ENCODE peak calls at places on chromosome 1, in nine cellular contexts. N, M, F, X, H, I, P, S and Q are unnamed samples.

GRCh38 chr1:181712636-181713238 is 229.4 kb downstream of the CACNA1E start:
- DNase-seq in N (no peak), M (no peak), F (no peak), X (no peak), H (no peak), I (no peak), P (no peak), S (no peak), Q (no peak)

GRCh38 chr1:9825101-9826074 is 1.6 kb upstream of the CLSTN1 start:
- DNase-seq in N (peak), M (peak), F (no peak), X (peak), H (peak), I (peak), P (peak), S (peak), Q (no peak)

GRCh38 chr1:20475002-20475401 is 11.0 kb downstream of the CAMK2N1 start:
- DNase-seq in N (no peak), M (peak), F (no peak), X (no peak), H (no peak), I (no peak), P (no peak), S (no peak), Q (no peak)

GRCh38 chr1:246907472-246907871 is 24.3 kb downstream of the AHCTF1 start:
- DNase-seq in N (no peak), M (peak), F (no peak), X (no peak), H (peak), I (no peak), P (peak), S (peak), Q (no peak)

GRCh38 chr1:115133440-115133839 is 44.1 kb upstream of the TSPAN2 start:
- DNase-seq in N (no peak), M (no peak), F (no peak), X (no peak), H (no peak), I (no peak), P (peak), S (no peak), Q (no peak)

GRCh38 chr1:29975036-29975694 is 738.8 kb downstream of the PTPRU start:
- DNase-seq in N (no peak), M (no peak), F (no peak), X (no peak), H (peak), I (no peak), P (peak), S (peak), Q (no peak)

GRCh38 chr1:166511754-166512153 is 327.5 kb upstream of the POGK start:
- DNase-seq in N (no peak), M (no peak), F (no peak), X (no peak), H (peak), I (no peak), P (no peak), S (no peak), Q (no peak)

GRCh38 chr1:202505356-202505755 is 156.9 kb downstream of the PPP1R12B start:
- DNase-seq in N (no peak), M (no peak), F (no peak), X (no peak), H (no peak), I (peak), P (peak), S (no peak), Q (no peak)

GRCh38 chr1:41242645-41243171 is 602 bp upstream of the SCMH1 start:
- DNase-seq in N (no peak), M (no peak), F (no peak), X (no peak), H (no peak), I (no peak), P (no peak), S (no peak), Q (no peak)

GRCh38 chr1:160794396-160794795 is 1.6 kb upstream of the LY9 start:
- DNase-seq in N (no peak), M (no peak), F (no peak), X (no peak), H (no peak), I (no peak), P (no peak), S (no peak), Q (no peak)

GRCh38 chr1:160789051-160789701 is 6.8 kb upstream of the LY9 start:
- DNase-seq in N (no peak), M (no peak), F (no peak), X (no peak), H (no peak), I (no peak), P (no peak), S (no peak), Q (no peak)

GRCh38 chr1:160789702-160790611 is 6.0 kb upstream of the LY9 start:
- DNase-seq in N (no peak), M (peak), F (no peak), X (no peak), H (peak), I (no peak), P (no peak), S (no peak), Q (peak)
- TF ChIP-seq POLR2A in N (no peak), M (no peak), F (no peak), X (no peak), H (no peak), I (no peak), P (no peak), S (no peak), Q (no peak)

DNA sequence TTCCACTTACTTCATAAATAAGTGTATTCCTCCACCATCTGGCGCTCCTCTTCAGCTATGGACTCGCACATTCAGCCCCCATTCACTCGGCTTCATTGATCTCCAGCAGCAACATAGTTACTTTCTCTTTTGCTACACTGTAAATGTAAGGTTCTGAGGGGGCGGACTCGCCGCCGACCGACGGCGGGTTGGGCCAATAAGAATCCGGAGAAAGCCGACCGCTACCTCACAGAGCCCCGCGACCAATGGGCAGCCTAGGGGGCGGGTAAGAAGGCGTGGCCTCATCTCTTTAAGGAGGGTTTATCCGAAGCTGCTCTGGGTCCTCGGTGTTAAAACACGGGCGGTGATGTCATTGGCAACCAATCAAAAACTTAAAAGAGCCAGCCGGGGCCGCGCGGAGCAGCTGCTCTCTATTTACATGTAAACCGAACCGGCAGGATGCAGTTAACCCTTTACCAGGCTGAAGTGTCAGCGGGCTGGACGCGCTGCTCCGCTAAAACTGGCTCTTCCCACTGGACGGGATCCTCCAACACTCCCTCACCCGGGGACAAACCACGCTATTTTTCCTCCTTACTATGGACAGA is at the start of gene DUSP10:
- DNase-seq in N (peak), M (peak), F (peak), X (peak), H (peak), I (peak), P (peak), S (peak), Q (peak)
- TF ChIP-seq POLR2A in N (peak), M (peak), F (peak), X (peak), H (peak), I (peak), P (peak), S (peak), Q (peak)

DNA sequence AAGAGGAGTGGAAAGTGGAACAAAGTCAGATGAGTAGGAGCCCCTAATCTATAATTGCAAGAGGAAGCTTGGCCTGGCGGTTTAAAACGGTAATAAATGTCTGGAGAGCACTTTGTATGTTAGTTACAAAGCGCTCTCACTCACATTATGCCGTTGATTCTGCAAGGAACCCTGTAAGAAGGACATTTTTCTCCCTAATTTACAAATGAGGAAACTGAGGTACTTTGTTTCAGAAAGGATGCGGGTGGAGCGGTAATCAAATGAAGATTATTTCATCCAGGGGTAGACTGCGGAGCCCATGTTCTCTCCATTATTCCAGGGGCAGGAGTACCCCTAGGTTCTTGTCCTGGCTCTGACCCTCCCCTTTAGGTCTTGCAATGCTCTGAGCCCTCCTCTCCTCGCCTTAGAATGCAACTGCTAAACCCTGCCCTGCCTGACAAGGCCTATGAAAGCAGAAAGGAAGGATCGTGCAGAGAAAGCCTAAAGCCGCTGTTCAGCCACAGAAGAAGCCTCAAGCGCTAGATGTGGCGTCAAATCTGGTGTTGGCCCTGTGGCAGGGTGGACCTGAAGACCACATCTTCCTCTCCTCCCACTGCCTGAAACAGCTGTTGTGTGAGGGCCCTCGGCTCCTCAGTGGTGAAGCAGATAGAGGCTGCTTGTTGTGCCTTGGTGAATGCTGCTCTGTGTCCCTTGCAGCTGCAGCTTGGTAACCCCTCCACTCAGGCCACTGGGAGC is 588 bp upstream of the PACC1 start:
- DNase-seq in N (no peak), M (no peak), F (no peak), X (no peak), H (peak), I (no peak), P (no peak), S (no peak), Q (no peak)
- TF ChIP-seq POLR2A in N (no peak), M (no peak), F (no peak), X (no peak), H (no peak), I (no peak), P (no peak), S (no peak), Q (no peak)

DNA sequence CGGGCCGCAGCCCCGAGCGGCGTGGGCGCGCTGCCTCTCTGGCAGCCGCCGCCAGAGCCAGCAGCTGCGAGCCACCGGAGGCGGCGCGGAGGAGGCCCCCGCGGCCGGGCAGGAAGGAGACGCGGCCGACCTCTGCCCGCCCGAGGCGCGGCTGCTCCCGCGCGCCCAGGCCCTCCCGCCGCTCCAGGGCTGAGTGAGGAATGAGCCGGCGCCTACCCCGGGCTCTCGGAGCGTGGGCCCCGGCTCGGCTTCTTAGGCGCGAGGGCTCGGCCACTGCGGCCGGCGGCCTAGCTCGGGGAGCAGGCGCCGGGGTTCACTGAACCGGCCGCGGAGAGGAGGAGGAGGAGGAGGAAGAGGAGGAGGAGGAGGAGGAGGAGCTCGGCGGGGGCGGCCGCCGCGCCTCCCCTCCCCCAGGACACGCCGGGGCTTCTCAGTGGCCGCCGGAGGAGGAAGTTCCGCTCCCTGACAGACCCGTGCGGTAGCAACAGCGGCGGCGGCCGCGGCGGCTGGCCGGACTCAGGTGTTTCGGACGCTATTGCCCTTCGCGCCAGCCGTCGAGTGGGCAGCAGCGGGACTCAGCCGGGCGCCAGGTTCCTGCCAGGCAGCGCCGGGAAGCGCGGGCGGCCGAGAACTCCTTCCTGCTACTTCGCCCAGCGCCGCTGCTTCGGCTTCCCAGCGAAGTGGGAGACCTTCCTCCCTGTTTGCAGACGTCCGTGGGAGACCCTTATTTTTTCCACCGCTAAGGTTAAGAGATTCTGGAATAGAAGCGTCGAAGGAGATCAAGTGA is at the start of gene MAN1A2:
- DNase-seq in N (peak), M (peak), F (peak), X (peak), H (peak), I (peak), P (peak), S (peak), Q (peak)
- TF ChIP-seq POLR2A in N (peak), M (peak), F (peak), X (peak), H (peak), I (peak), P (no peak), S (peak), Q (peak)

GRCh38 chr1:232169436-232169835 is 460.5 kb downstream of the SIPA1L2 start:
- DNase-seq in N (no peak), M (no peak), F (no peak), X (no peak), H (no peak), I (no peak), P (no peak), S (no peak), Q (no peak)
- TF ChIP-seq POLR2A in N (no peak), M (no peak), F (no peak), X (no peak), H (no peak), I (no peak), P (no peak), S (no peak), Q (no peak)

GRCh38 chr1:24931481-24932221 is 1.6 kb upstream of the RUNX3 start:
- DNase-seq in N (no peak), M (no peak), F (no peak), X (no peak), H (no peak), I (no peak), P (no peak), S (no peak), Q (no peak)

GRCh38 chr1:24928631-24929090 is 1.4 kb downstream of the RUNX3 start:
- DNase-seq in N (no peak), M (peak), F (no peak), X (no peak), H (no peak), I (no peak), P (no peak), S (no peak), Q (no peak)

GRCh38 chr1:24929091-24929875 is 793 bp downstream of the RUNX3 start:
- DNase-seq in N (no peak), M (peak), F (peak), X (no peak), H (peak), I (no peak), P (no peak), S (no peak), Q (no peak)

GRCh38 chr1:24930703-24931480 is 816 bp upstream of the RUNX3 start:
- DNase-seq in N (no peak), M (no peak), F (no peak), X (no peak), H (no peak), I (no peak), P (no peak), S (no peak), Q (no peak)

DNA sequence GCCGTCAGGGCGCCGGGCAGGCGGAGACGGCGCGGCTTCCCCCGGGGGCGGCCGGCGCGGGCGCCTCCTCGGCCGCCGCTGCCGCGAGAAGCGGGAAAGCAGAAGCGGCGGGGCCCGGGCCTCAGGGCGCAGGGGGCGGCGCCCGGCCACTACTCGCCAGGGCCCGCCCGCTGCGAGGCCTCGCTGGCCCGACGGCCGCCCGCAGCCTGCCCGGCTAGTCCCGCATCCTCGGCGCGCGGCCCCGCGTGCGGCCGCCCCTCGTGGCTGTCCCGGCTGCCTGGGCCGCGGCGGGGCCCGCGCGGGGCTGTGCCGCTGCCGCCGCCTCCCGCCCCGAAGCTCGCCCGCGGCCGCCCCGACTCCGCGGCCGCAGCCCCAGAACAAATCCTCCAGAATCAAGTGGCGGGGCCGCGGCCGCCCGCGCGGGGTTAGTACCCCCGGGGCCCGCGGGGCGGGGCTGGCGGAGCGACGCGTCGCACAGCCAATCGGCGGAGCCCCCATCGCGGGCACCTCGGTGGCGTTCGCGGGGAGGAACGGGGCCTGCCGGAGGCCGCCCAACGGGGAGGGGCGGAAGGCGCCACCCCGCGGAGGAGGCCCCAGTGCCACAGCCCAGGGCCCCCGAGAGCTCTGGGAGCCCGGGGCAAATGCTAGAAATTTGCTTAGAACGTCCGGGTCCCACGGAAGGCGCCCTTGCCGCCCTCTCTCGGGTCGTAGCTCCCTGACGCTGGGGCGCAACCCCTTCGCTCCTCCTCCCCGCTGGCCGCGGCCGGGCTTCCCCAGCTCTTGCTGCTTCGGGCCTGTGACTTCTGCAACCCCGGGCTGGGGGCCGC is at the start of gene RUNX3:
- DNase-seq in N (peak), M (peak), F (peak), X (peak), H (peak), I (peak), P (no peak), S (no peak), Q (peak)
- TF ChIP-seq POLR2A in N (no peak), M (peak), F (no peak), X (no peak), H (peak), I (no peak), P (no peak), S (no peak), Q (peak)

GRCh38 chr1:65688848-65689247 is 103.8 kb upstream of the PDE4B start:
- DNase-seq in N (no peak), M (no peak), F (no peak), X (no peak), H (no peak), I (no peak), P (no peak), S (peak), Q (no peak)
- TF ChIP-seq POLR2A in N (no peak), M (no peak), F (no peak), X (no peak), H (no peak), I (no peak), P (no peak), S (no peak), Q (no peak)